ENCODE peak calls at places on chromosome X, in four cellular contexts. Z is CD14-positive monocyte, K is A549, F is IMR-90. T is an unnamed sample.

GRCh38 chrX:129433945-129434344 is 89.3 kb downstream of the SMARCA1 start:
- DNase-seq in Z (no peak), F (no peak), K (no peak), T (no peak)

GRCh38 chrX:152926279-152926678 is 28.4 kb downstream of the ZNF185 start:
- DNase-seq in K (peak; percentile 64), Z (peak; percentile 55), F (peak; percentile 70), T (peak; percentile 56)

GRCh38 chrX:119455264-119455663 is 13.0 kb upstream of the SLC25A5 start:
- DNase-seq in K (peak; percentile 16), F (peak; percentile 69), Z (no peak), T (peak; percentile 15)

GRCh38 chrX:154308108-154308946 is 12.7 kb downstream of the TKTL1 start:
- DNase-seq in Z (peak; percentile 52), F (peak; percentile 10), K (peak; percentile 53), T (peak; percentile 28)

GRCh38 chrX:96445531-96446065 is 239.0 kb upstream of the DIAPH2 start:
- DNase-seq in K (no peak), F (no peak), Z (no peak), T (no peak)

GRCh38 chrX:53188763-53189162 is 36.2 kb downstream of the KDM5C start:
- DNase-seq in Z (no peak), F (peak; percentile 39), K (no peak), T (no peak)

GRCh38 chrX:10239611-10240064 is 82.9 kb downstream of the CLCN4 start:
- DNase-seq in K (peak; percentile 12), Z (no peak), F (peak; percentile 77), T (peak; percentile 85)

GRCh38 chrX:123087326-123087725 is 96.8 kb upstream of the GRIA3 start:
- DNase-seq in F (no peak), K (peak; percentile 38), Z (no peak), T (peak; percentile 26)

GRCh38 chrX:39822133-39822748 is 275.5 kb downstream of the BCOR start:
- DNase-seq in Z (no peak), K (no peak), F (no peak), T (no peak)

GRCh38 chrX:22534643-22535042 is 261.9 kb downstream of the CBLL2 start:
- DNase-seq in K (no peak), F (peak; percentile 85), Z (no peak), T (peak; percentile 82)

GRCh38 chrX:82813671-82814078 is 694.4 kb upstream of the POU3F4 start:
- DNase-seq in F (peak; percentile 22), Z (no peak), K (peak; percentile 86), T (peak; percentile 50)

GRCh38 chrX:34638116-34638515 is 19.0 kb downstream of the TMEM47 start:
- DNase-seq in Z (no peak), F (peak; percentile 54), K (peak; percentile 31), T (peak; percentile 21)

GRCh38 chrX:108537005-108537404 is 97.4 kb downstream of the COL4A5 start:
- DNase-seq in F (peak; percentile 38), Z (no peak), K (peak; percentile 47), T (peak; percentile 26)

GRCh38 chrX:99549381-99549780 is 860.7 kb downstream of the PCDH19 start:
- DNase-seq in K (no peak), Z (no peak), F (no peak), T (no peak)

GRCh38 chrX:39759526-39760224 is 338.1 kb downstream of the BCOR start:
- DNase-seq in K (peak; percentile 80), F (peak; percentile 78), Z (no peak), T (no peak)

DNA sequence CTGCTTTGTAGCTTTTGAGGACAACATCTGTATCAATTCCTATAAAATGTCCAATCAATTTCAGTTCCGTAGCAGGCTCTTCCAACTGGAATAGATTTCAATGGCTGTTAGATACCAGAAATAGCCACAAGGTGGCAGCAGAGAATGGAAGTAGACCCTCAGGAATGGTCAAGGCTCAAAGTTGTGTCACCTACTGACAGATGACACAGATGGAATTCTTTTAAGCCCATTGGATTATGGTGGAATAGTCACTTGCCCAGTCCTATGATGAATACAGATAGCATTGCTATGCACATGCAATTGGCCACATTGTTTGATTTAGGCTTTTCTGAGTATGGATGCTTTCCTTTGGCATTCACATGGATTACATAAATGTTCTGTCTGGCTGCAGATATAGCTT is 130.4 kb upstream of the RADX start:
- DNase-seq in K (peak; percentile 48), F (peak; percentile 41), Z (no peak), T (peak; percentile 44)
- TF ChIP-seq CTCF in K (peak; percentile 63), F (peak; percentile 69), Z (peak; percentile 60), T (peak; percentile 84)

DNA sequence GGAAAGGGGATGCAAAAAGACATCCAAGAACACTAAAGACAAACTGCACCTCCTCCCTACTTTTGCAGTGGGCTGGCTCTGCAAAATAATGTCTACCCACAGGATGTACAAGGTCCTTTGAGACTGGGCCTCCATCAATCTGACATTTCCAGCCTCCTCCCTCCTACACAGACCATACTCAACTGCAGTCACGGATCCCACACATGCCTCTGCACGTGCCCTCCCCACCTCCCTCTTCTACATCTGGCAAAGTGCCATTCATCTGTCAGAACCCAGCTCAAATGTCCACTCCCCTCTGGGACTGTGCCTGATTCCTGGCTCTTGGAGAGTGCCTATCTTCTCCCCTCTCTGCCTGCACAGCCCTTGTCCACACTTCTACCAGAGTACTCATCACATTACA is 50.3 kb downstream of the CHRDL1 start:
- DNase-seq in F (no peak), Z (no peak), K (no peak), T (no peak)
- TF ChIP-seq CTCF in F (no peak), Z (no peak), K (no peak), T (no peak)

GRCh38 chrX:78116365-78116764 is 12.3 kb downstream of the PGK1 start:
- DNase-seq in K (no peak), Z (no peak), F (no peak), T (no peak)

GRCh38 chrX:78124304-78124703 is 15.1 kb downstream of the TAF9B start:
- DNase-seq in F (no peak), Z (no peak), K (peak; percentile 16), T (no peak)

GRCh38 chrX:78118628-78119027 is 14.6 kb downstream of the PGK1 start:
- DNase-seq in F (no peak), Z (no peak), K (no peak), T (no peak)

GRCh38 chrX:78123190-78123589 is 16.3 kb downstream of the TAF9B start:
- DNase-seq in Z (no peak), F (peak; percentile 63), K (no peak), T (peak; percentile 65)

GRCh38 chrX:78119521-78120227 is 15.6 kb downstream of the PGK1 start:
- DNase-seq in F (no peak), K (peak; percentile 32), Z (no peak), T (no peak)
- TF ChIP-seq CTCF in F (no peak), K (peak; percentile 36), Z (no peak), T (peak; percentile 14)

DNA sequence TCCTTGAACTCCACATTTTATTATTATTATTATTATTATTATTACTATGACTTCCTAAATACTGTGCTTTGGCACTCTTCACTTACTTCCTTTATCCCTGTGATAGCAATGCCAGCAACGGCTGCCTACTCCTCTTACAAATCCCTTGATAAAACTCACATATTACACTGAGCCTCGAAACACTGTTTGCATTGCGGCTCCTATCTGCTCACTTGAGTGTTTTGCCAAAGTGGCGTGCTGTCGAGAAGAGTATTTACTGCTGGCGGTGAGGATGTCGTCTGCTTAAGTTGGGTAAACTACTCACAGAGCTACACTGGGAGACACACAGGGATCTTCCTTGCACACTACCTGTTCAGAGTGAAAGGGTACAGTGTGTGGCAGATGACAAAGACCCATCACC is 143.4 kb upstream of the VCX3A start:
- DNase-seq in Z (no peak), K (no peak), F (no peak), T (no peak)
- TF ChIP-seq CTCF in Z (no peak), K (no peak), F (no peak), T (no peak)

T was measured in HFFc6.